ENCODE peak calls at places on chromosomes 3 and 15, in nine cellular contexts. K, B, P, Z, A, O, X, N and G are unnamed samples.

GRCh38 chr15:100230784-100231183 is 111.0 kb downstream of the ADAMTS17 start:
- DNase-seq in X (no peak), O (no peak), K (no peak), B (no peak), N (peak), Z (no peak), P (no peak), A (no peak), G (no peak)

GRCh38 chr3:141498592-141499223 is 11.9 kb downstream of the RASA2 start:
- DNase-seq in N (no peak), P (no peak), X (no peak), Z (no peak), K (no peak), A (no peak), O (no peak), B (peak), G (no peak)

GRCh38 chr3:197007296-197007940 is 22.2 kb downstream of the MELTF start:
- DNase-seq in X (peak), B (no peak), N (no peak), P (no peak), Z (no peak), K (no peak), O (no peak), A (no peak), G (no peak)

GRCh38 chr15:98957655-98958054 is 49.9 kb downstream of the PGPEP1L start:
- DNase-seq in K (no peak), P (no peak), Z (no peak), B (no peak), N (no peak), O (no peak), A (no peak), X (no peak), G (no peak)

GRCh38 chr3:26428992-26429391 is 193.6 kb upstream of the LRRC3B start:
- DNase-seq in B (no peak), N (no peak), X (no peak), K (no peak), A (no peak), P (no peak), Z (no peak), O (no peak), G (peak)

GRCh38 chr3:171813897-171814460 is 3.7 kb upstream of the PLD1 start:
- DNase-seq in X (peak), O (no peak), Z (no peak), B (no peak), P (no peak), N (no peak), A (no peak), K (no peak), G (peak)

GRCh38 chr15:90934256-90934948 is 683 bp upstream of the UNC45A start:
- DNase-seq in N (peak), B (peak), K (no peak), O (peak), Z (peak), A (peak), X (peak), P (peak), G (peak)

GRCh38 chr15:98953000-98953776 is 54.4 kb downstream of the PGPEP1L start:
- DNase-seq in P (no peak), X (no peak), N (no peak), B (no peak), A (no peak), Z (peak), K (no peak), O (no peak), G (no peak)